ENCODE peak calls at places on chromosomes 7 and 10, in four cellular contexts. H is right lobe of liver, B is WTC11, T is WERI-Rb-1. G is an unnamed sample.

GRCh38 chr7:140003913-140004382 is 58.8 kb downstream of the PARP12 start:
- DNase-seq in H (no peak), B (peak), T (peak), G (peak)

GRCh38 chr10:13916384-13916947 is 329.7 kb downstream of the PRPF18 start:
- DNase-seq in B (no peak), T (no peak), H (no peak), G (no peak)

GRCh38 chr7:50404392-50404791 is 45.8 kb downstream of the FIGNL1 start:
- DNase-seq in T (no peak), H (no peak), B (no peak), G (no peak)

GRCh38 chr7:7569615-7570014 is 2.9 kb downstream of the MIOS start:
- DNase-seq in T (no peak), H (no peak), B (no peak), G (no peak)

GRCh38 chr7:7564323-7564780 is 2.3 kb upstream of the MIOS start:
- DNase-seq in B (no peak), H (no peak), T (no peak), G (no peak)

GRCh38 chr10:9681655-9682054 is 1336.0 kb upstream of the CELF2 start:
- DNase-seq in B (no peak), T (no peak), H (no peak), G (no peak)

GRCh38 chr7:55019691-55020480 is 1.1 kb downstream of the EGFR start:
- DNase-seq in T (peak), B (peak), H (peak), G (peak)

GRCh38 chr10:131211556-131211955 is 100.0 kb downstream of the TCERG1L start:
- DNase-seq in H (no peak), B (no peak), T (no peak), G (no peak)

GRCh38 chr7:114468844-114469243 is 54.2 kb downstream of the FOXP2 start:
- DNase-seq in H (no peak), T (no peak), B (no peak), G (no peak)

GRCh38 chr7:77738382-77738781 is 42.1 kb downstream of the RSBN1L start:
- DNase-seq in T (no peak), B (no peak), H (no peak), G (no peak)

GRCh38 chr10:31770307-31770902 is 158.2 kb downstream of the ARHGAP12 start:
- DNase-seq in T (peak), B (peak), H (peak), G (no peak)

GRCh38 chr7:44278451-44279161 is 46.8 kb downstream of the CAMK2B start:
- DNase-seq in H (peak), B (peak), T (peak), G (peak)

GRCh38 chr7:93981480-93981874 is 22.7 kb downstream of the BET1 start:
- DNase-seq in T (no peak), B (peak), H (no peak), G (no peak)

GRCh38 chr10:104057717-104058116 is 28.0 kb downstream of the COL17A1 start:
- DNase-seq in T (peak), H (no peak), B (no peak), G (no peak)

GRCh38 chr7:71637578-71637977 is 505.6 kb downstream of the GALNT17 start:
- DNase-seq in T (peak), B (no peak), H (no peak), G (no peak)

GRCh38 chr10:24556746-24557742 is 166.6 kb downstream of the ARHGAP21 start:
- DNase-seq in H (no peak), B (no peak), T (peak), G (no peak)

GRCh38 chr10:13787015-13787421 is 200.3 kb downstream of the PRPF18 start:
- DNase-seq in B (no peak), H (peak), T (no peak), G (no peak)

GRCh38 chr10:104080762-104081161 is 4.9 kb downstream of the COL17A1 start:
- DNase-seq in T (peak), B (peak), H (no peak), G (no peak)

GRCh38 chr10:80187465-80188409 is 17.6 kb downstream of the ANXA11 start:
- DNase-seq in T (no peak), B (no peak), H (no peak), G (peak)

GRCh38 chr7:114148779-114149178 is 230.0 kb upstream of the PPP1R3A start:
- DNase-seq in B (no peak), H (no peak), T (no peak), G (no peak)

GRCh38 chr10:59808896-59809643 is 55.8 kb upstream of the MRLN start:
- DNase-seq in T (peak), B (peak), H (peak), G (no peak)

GRCh38 chr7:96287168-96287567 is 34.7 kb downstream of the SLC25A13 start:
- DNase-seq in B (no peak), H (no peak), T (no peak), G (no peak)

GRCh38 chr7:77825140-77825539 is 26.6 kb downstream of the PHTF2 start:
- DNase-seq in T (no peak), H (no peak), B (no peak), G (no peak)

GRCh38 chr10:121036431-121036830 is 185.3 kb downstream of the WDR11 start:
- DNase-seq in H (no peak), B (no peak), T (no peak), G (no peak)

GRCh38 chr7:151311294-151311864 is 30.2 kb upstream of the NUB1 start:
- DNase-seq in T (peak), H (no peak), B (peak), G (no peak)

GRCh38 chr7:140478361-140479061 is 794 bp downstream of the MKRN1 start:
- DNase-seq in T (peak), B (no peak), H (peak), G (no peak)

GRCh38 chr10:3811331-3811870 is 26.4 kb upstream of the KLF6 start:
- DNase-seq in B (no peak), T (no peak), H (no peak), G (no peak)

DNA sequence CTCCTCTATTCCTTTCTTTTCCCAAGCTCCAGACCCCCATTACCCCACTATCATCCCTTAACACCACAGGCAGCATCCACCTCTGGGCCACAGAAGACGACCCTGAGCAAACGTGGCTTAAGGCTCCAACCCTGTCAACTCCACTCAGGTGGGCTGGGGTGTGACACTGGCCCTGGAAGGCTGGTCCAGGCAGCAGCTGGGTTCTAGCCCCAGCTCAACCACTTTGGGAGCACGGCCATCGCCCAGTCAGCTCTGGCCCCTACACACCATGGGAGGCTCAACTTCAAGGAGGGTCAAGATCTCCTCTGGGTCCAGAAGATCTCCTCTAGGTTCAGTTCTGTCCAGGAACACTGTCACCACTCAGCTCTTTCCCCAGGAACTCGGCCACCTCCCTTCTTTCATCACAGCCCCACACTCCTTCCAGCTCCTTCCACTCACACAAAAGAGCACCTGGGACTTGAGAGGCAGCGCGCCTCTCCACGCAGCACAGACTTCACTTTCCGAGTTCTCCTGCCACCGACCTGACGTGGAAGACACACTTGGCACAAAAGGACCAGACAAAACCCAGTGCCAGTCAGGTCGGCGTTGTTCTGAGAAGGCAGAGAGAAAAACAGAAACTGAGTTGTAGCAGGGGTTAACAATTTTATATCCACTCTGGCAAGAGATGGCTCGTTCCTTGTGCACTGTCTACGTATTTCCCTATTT is 84.1 kb downstream of the CTBP2 start:
- DNase-seq in B (no peak), T (no peak), H (no peak), G (peak)
- TF ChIP-seq CTCF in B (no peak), T (no peak), H (no peak), G (no peak)

DNA sequence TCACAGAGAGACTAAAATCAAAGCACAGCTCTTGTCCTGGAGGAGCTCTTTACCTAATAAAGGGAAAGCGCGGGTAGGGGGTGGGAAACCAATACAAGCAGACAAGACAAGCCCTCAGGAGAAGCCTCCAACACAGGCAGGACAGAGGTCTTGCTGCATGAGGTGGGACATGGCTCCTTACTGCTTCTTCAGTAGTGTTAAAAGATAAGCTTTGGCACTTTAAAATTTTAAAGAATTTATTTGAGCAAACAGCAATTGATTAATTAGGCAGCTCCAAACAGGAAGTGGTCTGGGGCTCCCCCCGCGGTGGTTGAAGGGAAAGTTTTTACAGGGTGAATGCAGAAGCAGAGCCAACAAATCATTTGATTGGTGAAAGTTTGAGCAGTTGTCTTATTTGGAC is 50.3 kb upstream of the MACC1 start:
- DNase-seq in B (peak), T (no peak), H (no peak), G (no peak)
- TF ChIP-seq CTCF in B (no peak), T (no peak), H (no peak), G (no peak)

GRCh38 chr10:75851946-75852345 is 420.5 kb downstream of the LRMDA start:
- DNase-seq in T (no peak), H (no peak), B (no peak), G (no peak)

GRCh38 chr10:75857269-75857846 is 425.9 kb downstream of the LRMDA start:
- DNase-seq in H (no peak), T (no peak), B (no peak), G (no peak)

GRCh38 chr10:75858357-75858756 is 426.9 kb downstream of the LRMDA start:
- DNase-seq in T (peak), H (no peak), B (no peak), G (no peak)

GRCh38 chr10:75857896-75858295 is 426.5 kb downstream of the LRMDA start:
- DNase-seq in B (no peak), H (no peak), T (no peak), G (no peak)

GRCh38 chr10:75853085-75853484 is 421.7 kb downstream of the LRMDA start:
- DNase-seq in B (no peak), H (no peak), T (no peak), G (no peak)
- TF ChIP-seq CTCF in B (peak), H (peak), T (peak), G (peak)

GRCh38 chr10:70267161-70267933 is 16.5 kb downstream of the NPFFR1 start:
- DNase-seq in H (no peak), B (peak), T (no peak), G (no peak)
- TF ChIP-seq CTCF in H (no peak), B (peak), T (peak), G (peak)

GRCh38 chr7:100546129-100546867 is 7.3 kb downstream of the AGFG2 start:
- DNase-seq in T (no peak), B (no peak), H (no peak), G (no peak)

GRCh38 chr7:100545636-100546128 is 6.7 kb downstream of the AGFG2 start:
- DNase-seq in H (peak), B (no peak), T (no peak), G (no peak)

GRCh38 chr7:100546868-100547800 is 8.1 kb downstream of the AGFG2 start:
- DNase-seq in T (no peak), H (no peak), B (no peak), G (no peak)

GRCh38 chr7:100544949-100545635 is 6.1 kb downstream of the AGFG2 start:
- DNase-seq in H (no peak), B (no peak), T (no peak), G (no peak)

GRCh38 chr7:100547872-100548271 is 8.9 kb downstream of the AGFG2 start:
- DNase-seq in H (no peak), T (no peak), B (no peak), G (no peak)
- TF ChIP-seq CTCF in H (no peak), T (no peak), B (no peak), G (no peak)

GRCh38 chr10:132589681-132590080 is 52.1 kb downstream of the INPP5A start:
- DNase-seq in B (peak), H (no peak), T (no peak), G (peak)

GRCh38 chr10:132590094-132590751 is 52.6 kb downstream of the INPP5A start:
- DNase-seq in T (no peak), H (no peak), B (peak), G (peak)

GRCh38 chr10:132590752-132591121 is 53.1 kb downstream of the INPP5A start:
- DNase-seq in H (no peak), B (no peak), T (no peak), G (no peak)

GRCh38 chr10:132592790-132593788 is 55.5 kb downstream of the INPP5A start:
- DNase-seq in T (no peak), B (peak), H (no peak), G (no peak)

DNA sequence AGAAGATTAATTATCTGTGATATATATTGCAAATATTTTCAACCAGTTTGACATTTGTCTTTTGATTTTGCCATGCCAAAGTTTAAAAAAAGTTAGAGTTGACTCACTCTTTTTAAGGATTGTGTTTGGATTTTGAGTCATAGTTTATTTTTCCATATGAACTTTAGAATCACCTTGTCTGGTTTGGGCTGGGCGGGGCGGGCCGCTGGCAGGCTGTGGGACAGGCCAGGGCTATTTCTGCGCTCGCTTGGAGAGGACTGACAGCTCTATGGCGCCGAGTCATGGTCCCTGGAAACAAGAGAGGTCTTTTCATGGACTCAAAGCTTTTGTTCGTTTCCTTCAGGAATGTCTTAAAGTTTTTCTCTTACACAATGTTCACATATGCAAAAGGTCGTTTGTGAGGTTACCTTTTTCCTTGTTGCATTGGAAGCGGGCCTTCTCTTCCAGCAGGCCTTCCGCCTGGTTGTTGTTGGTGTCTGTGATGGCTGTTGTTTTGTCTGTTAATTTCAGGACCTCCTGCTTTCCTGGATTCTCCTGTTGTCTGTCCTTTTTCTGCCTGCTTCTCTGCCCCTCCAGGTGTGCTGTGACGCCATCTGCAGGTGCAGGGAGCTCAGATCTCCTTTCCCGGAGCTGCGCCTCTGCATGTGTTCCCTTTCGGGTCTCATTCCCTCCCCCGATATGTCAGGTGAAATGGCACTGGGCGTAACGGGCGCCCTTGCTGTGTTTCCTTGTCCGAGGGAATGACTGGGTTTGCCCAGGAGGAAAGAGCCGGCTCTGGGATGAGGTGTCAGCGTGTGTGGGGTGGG is 53.8 kb downstream of the INPP5A start:
- DNase-seq in T (peak), B (peak), H (peak), G (no peak)
- TF ChIP-seq CTCF in T (peak), B (no peak), H (no peak), G (no peak)

DNA sequence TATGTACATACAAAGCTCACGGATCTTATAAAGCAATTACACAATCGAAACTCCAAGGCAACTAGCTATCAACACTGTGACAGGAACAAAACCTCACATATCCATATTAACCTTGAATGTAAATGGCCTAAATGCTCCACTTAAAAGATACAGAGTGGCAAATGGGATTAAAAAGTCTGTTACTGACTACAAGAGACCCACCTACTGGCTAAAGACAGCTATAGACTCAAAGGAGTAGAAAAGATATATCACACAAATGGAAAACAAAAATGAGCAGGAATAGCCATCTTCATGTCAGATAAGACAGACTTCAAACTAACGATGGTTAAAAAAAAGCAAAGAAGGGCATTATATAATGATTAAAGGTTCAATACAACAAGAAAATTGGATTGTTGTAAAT is 246.7 kb downstream of the ADRA2A start:
- DNase-seq in B (no peak), T (no peak), H (no peak), G (no peak)
- TF ChIP-seq CTCF in B (no peak), T (no peak), H (no peak), G (peak)

GRCh38 chr7:143318661-143319060 is 2.8 kb downstream of the CLCN1 start:
- DNase-seq in T (no peak), B (no peak), H (peak), G (no peak)
- TF ChIP-seq CTCF in T (no peak), B (no peak), H (peak), G (peak)

DNA sequence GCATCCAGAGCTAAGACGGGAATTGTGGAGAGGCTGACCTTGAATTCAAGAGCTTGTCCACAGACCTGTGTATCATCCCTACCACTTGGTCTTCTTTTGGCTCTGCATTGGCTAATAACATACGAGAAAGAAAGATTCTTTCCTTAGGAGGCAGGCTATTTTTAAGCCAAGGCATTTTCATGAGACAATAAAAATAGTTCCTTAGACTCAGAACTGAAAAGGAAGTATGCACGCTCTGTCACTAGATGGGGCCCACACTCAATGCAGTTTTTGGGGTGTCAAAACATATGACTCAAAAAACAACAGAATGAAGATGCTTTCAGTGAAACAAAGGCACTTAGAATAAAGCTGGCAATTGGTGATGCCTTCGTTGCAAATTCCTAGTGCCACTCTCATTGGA is 265.9 kb upstream of the DGKB start:
- DNase-seq in T (no peak), B (no peak), H (no peak), G (no peak)
- TF ChIP-seq CTCF in T (no peak), B (no peak), H (no peak), G (peak)